ENCODE peak calls at places on chromosome 4, in four cellular contexts. One of them, this sample, is unnamed.

GRCh38 chr4:39808231-39808749 is 110.4 kb downstream of the UBE2K start:
- DNase-seq in esophagus squamous epithelium: no peak
- DNase-seq in left ventricle myocardium inferior: no peak
- DNase-seq in thoracic aorta: no peak
- DNase-seq in this sample: peak; percentile 40

GRCh38 chr4:138162259-138162658 is 79.9 kb downstream of the SLC7A11 start:
- DNase-seq in left ventricle myocardium inferior: no peak
- DNase-seq in thoracic aorta: no peak
- DNase-seq in esophagus squamous epithelium: no peak
- DNase-seq in this sample: no peak

GRCh38 chr4:32337403-32337802 is 1617.2 kb downstream of the PCDH7 start:
- DNase-seq in thoracic aorta: no peak
- DNase-seq in esophagus squamous epithelium: no peak
- DNase-seq in left ventricle myocardium inferior: no peak
- DNase-seq in this sample: no peak

GRCh38 chr4:27005512-27006246 is 145.0 kb downstream of the STIM2 start:
- DNase-seq in left ventricle myocardium inferior: no peak
- DNase-seq in esophagus squamous epithelium: no peak
- DNase-seq in thoracic aorta: no peak
- DNase-seq in this sample: no peak

GRCh38 chr4:101200561-101200960 is 146.8 kb downstream of the PPP3CA start:
- DNase-seq in esophagus squamous epithelium: no peak
- DNase-seq in left ventricle myocardium inferior: no peak
- DNase-seq in thoracic aorta: no peak
- DNase-seq in this sample: no peak

GRCh38 chr4:38896940-38897339 is 29.3 kb downstream of the FAM114A1 start:
- DNase-seq in esophagus squamous epithelium: no peak
- DNase-seq in thoracic aorta: no peak
- DNase-seq in left ventricle myocardium inferior: no peak
- DNase-seq in this sample: no peak

GRCh38 chr4:126888968-126889367 is 743.8 kb upstream of the INTU start:
- DNase-seq in left ventricle myocardium inferior: no peak
- DNase-seq in thoracic aorta: no peak
- DNase-seq in esophagus squamous epithelium: no peak
- DNase-seq in this sample: no peak

GRCh38 chr4:142698541-142698940 is 147.6 kb downstream of the INPP4B start:
- DNase-seq in esophagus squamous epithelium: no peak
- DNase-seq in left ventricle myocardium inferior: no peak
- DNase-seq in thoracic aorta: no peak
- DNase-seq in this sample: no peak

GRCh38 chr4:9703391-9703790 is 78.0 kb upstream of the DRD5 start:
- DNase-seq in thoracic aorta: no peak
- DNase-seq in left ventricle myocardium inferior: peak; percentile 39
- DNase-seq in esophagus squamous epithelium: no peak
- DNase-seq in this sample: peak; percentile 52

GRCh38 chr4:153084939-153085630 is 119.2 kb upstream of the TRIM2 start:
- DNase-seq in left ventricle myocardium inferior: peak; percentile 69
- DNase-seq in esophagus squamous epithelium: no peak
- DNase-seq in thoracic aorta: no peak
- DNase-seq in this sample: peak; percentile 95

GRCh38 chr4:125132281-125132680 is 182.5 kb upstream of the FAT4 start:
- DNase-seq in esophagus squamous epithelium: no peak
- DNase-seq in left ventricle myocardium inferior: no peak
- DNase-seq in thoracic aorta: no peak
- DNase-seq in this sample: no peak

GRCh38 chr4:101104264-101105052 is 242.9 kb downstream of the PPP3CA start:
- DNase-seq in left ventricle myocardium inferior: no peak
- DNase-seq in thoracic aorta: no peak
- DNase-seq in esophagus squamous epithelium: no peak
- DNase-seq in this sample: no peak

GRCh38 chr4:45741897-45742296 is 382.0 kb downstream of the GABRG1 start:
- DNase-seq in thoracic aorta: no peak
- DNase-seq in esophagus squamous epithelium: no peak
- DNase-seq in left ventricle myocardium inferior: no peak
- DNase-seq in this sample: no peak

DNA sequence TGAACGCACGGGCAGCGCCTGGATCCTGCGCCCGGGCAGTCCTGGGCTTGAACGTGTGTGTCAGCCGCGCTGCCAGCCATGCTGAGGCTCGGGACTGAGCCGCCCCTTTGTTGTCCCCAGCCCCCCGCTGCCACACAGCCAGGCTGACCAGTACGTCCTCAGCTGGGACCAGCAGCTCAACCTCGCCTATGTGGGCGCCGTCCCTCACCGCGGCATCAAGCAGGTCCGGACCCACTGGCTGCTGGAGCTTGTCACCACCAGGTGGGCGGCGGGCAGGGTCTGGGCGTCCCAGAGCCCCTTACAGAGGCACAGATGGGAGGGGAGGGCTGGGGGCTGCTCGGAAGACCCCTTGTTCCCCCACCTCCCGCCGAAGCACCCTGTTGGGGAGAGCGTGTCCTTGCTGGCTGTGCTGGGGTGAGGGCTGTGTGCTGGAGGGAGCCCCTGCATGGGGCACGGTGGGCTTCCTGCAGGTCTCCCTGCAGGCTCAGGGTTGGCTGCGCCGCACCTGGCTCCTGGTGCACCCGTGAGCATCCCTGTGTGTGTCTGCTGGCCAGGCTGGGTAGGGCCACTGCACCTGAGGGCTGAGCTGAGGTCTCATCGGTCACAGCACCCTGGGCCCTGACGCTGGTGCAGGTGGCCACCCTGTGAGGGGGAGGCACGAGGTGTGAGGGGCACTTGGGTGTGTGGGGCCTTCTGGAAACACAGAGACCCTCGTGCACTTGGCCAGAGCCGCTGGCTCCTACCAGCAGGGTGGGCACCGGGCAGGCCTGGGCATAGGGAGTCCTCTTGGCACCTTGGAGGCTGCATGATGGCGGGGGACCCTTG is 1.1 kb downstream of the IDUA start:
- DNase-seq in left ventricle myocardium inferior: no peak
- DNase-seq in esophagus squamous epithelium: no peak
- DNase-seq in thoracic aorta: no peak
- DNase-seq in this sample: no peak
- H3K4me3 ChIP-seq in left ventricle myocardium inferior: peak overlapping the region; percentile 81
- H3K4me3 ChIP-seq in esophagus squamous epithelium: peak overlapping the region; percentile 63
- H3K4me3 ChIP-seq in thoracic aorta: peak overlapping the region; percentile 74
- H3K4me3 ChIP-seq in this sample: no peak overlapping the region

GRCh38 chr4:86910369-86910768 is 18.1 kb upstream of the C4orf36 start:
- DNase-seq in esophagus squamous epithelium: no peak
- DNase-seq in left ventricle myocardium inferior: no peak
- DNase-seq in thoracic aorta: no peak
- DNase-seq in this sample: no peak
- TF ChIP-seq CTCF in esophagus squamous epithelium: no peak
- TF ChIP-seq CTCF in left ventricle myocardium inferior: no peak
- TF ChIP-seq CTCF in thoracic aorta: no peak
- TF ChIP-seq CTCF in this sample: no peak

GRCh38 chr4:3760346-3760745 is 5.8 kb upstream of the ADRA2C start:
- DNase-seq in thoracic aorta: no peak
- DNase-seq in left ventricle myocardium inferior: no peak
- DNase-seq in esophagus squamous epithelium: no peak
- DNase-seq in this sample: no peak
- H3K4me3 ChIP-seq in thoracic aorta: no peak overlapping the region
- H3K4me3 ChIP-seq in left ventricle myocardium inferior: no peak overlapping the region
- H3K4me3 ChIP-seq in esophagus squamous epithelium: no peak overlapping the region
- H3K4me3 ChIP-seq in this sample: no peak overlapping the region

GRCh38 chr4:122647656-122648055 is 26.8 kb upstream of the IL21 start:
- DNase-seq in left ventricle myocardium inferior: no peak
- DNase-seq in esophagus squamous epithelium: no peak
- DNase-seq in thoracic aorta: no peak
- DNase-seq in this sample: no peak

GRCh38 chr4:122650148-122650547 is 29.3 kb upstream of the IL21 start:
- DNase-seq in thoracic aorta: no peak
- DNase-seq in esophagus squamous epithelium: no peak
- DNase-seq in left ventricle myocardium inferior: no peak
- DNase-seq in this sample: no peak

GRCh38 chr4:122658377-122658776 is 37.5 kb upstream of the IL21 start:
- DNase-seq in thoracic aorta: no peak
- DNase-seq in esophagus squamous epithelium: no peak
- DNase-seq in left ventricle myocardium inferior: no peak
- DNase-seq in this sample: no peak

GRCh38 chr4:122652379-122652778 is 31.5 kb upstream of the IL21 start:
- DNase-seq in thoracic aorta: no peak
- DNase-seq in esophagus squamous epithelium: no peak
- DNase-seq in left ventricle myocardium inferior: no peak
- DNase-seq in this sample: no peak
- TF ChIP-seq CTCF in thoracic aorta: no peak
- TF ChIP-seq CTCF in esophagus squamous epithelium: peak; percentile 42
- TF ChIP-seq CTCF in left ventricle myocardium inferior: peak; percentile 46
- TF ChIP-seq CTCF in this sample: no peak

DNA sequence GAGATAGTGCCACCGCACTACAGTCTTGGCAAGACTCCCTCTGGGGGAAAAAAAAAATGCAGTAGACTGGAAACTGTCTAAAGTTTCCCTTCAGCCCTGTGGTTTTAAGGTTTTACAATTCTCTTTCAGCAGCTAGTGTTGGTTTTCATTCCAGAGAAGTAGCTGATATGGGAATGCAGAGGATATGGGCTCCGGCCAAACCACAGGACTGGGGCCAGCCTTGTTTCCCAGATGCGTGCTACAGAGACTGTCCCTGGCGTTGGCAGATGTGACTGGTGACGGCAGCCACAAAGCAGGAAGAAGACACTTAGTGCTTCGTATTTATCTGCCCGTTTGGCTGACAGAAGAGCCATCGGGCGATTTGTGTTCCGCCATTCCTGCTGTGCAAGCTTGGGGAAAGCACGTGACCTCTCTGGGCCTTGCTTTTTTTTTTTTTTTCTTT is 43.2 kb downstream of the ZBTB49 start:
- DNase-seq in left ventricle myocardium inferior: peak; percentile 55
- DNase-seq in thoracic aorta: no peak
- DNase-seq in esophagus squamous epithelium: no peak
- DNase-seq in this sample: no peak
- H3K4me3 ChIP-seq in left ventricle myocardium inferior: no peak overlapping the region
- H3K4me3 ChIP-seq in thoracic aorta: no peak overlapping the region
- H3K4me3 ChIP-seq in esophagus squamous epithelium: no peak overlapping the region
- H3K4me3 ChIP-seq in this sample: no peak overlapping the region

GRCh38 chr4:84166486-84166885 is 332.6 kb downstream of the NKX6-1 start:
- DNase-seq in thoracic aorta: no peak
- DNase-seq in esophagus squamous epithelium: no peak
- DNase-seq in left ventricle myocardium inferior: no peak
- DNase-seq in this sample: no peak

GRCh38 chr4:84171871-84172270 is 327.2 kb downstream of the NKX6-1 start:
- DNase-seq in thoracic aorta: no peak
- DNase-seq in left ventricle myocardium inferior: no peak
- DNase-seq in esophagus squamous epithelium: no peak
- DNase-seq in this sample: no peak

GRCh38 chr4:84167089-84167488 is 332.0 kb downstream of the NKX6-1 start:
- DNase-seq in left ventricle myocardium inferior: no peak
- DNase-seq in thoracic aorta: no peak
- DNase-seq in esophagus squamous epithelium: no peak
- DNase-seq in this sample: no peak

DNA sequence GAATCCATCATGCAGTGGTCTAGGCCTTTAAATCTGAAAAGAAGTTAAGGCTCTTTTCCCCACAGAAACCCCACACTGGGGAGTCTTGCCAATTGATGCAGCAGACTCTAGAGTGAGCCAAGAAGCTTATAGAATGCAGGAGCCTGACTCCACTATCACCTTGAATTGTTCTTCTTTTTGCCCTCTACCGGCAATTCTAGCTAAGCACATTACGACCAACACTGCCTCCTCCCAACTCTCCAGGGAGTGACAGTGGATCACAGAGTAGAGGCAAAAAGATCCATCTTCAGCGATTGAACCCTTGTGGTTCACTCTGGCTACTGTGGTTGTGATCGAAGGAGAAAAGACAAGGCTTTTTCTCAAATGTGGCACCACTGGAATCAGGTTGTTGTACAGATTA is 331.5 kb downstream of the NKX6-1 start:
- DNase-seq in left ventricle myocardium inferior: no peak
- DNase-seq in esophagus squamous epithelium: no peak
- DNase-seq in thoracic aorta: no peak
- DNase-seq in this sample: no peak
- TF ChIP-seq CTCF in left ventricle myocardium inferior: no peak
- TF ChIP-seq CTCF in esophagus squamous epithelium: no peak
- TF ChIP-seq CTCF in thoracic aorta: no peak
- TF ChIP-seq CTCF in this sample: no peak

GRCh38 chr4:76011700-76012387 is 4.5 kb upstream of the CXCL9 start:
- DNase-seq in esophagus squamous epithelium: no peak
- DNase-seq in thoracic aorta: no peak
- DNase-seq in left ventricle myocardium inferior: no peak
- DNase-seq in this sample: no peak
- H3K4me3 ChIP-seq in esophagus squamous epithelium: peak overlapping the region; percentile 20
- H3K4me3 ChIP-seq in thoracic aorta: peak overlapping the region; percentile 28
- H3K4me3 ChIP-seq in left ventricle myocardium inferior: peak overlapping the region; percentile 36
- H3K4me3 ChIP-seq in this sample: no peak overlapping the region

GRCh38 chr4:108173599-108174057 is 4.9 kb upstream of the LEF1 start:
- DNase-seq in thoracic aorta: no peak
- DNase-seq in left ventricle myocardium inferior: no peak
- DNase-seq in esophagus squamous epithelium: no peak
- DNase-seq in this sample: no peak

GRCh38 chr4:108172231-108172779 is 3.6 kb upstream of the LEF1 start:
- DNase-seq in esophagus squamous epithelium: no peak
- DNase-seq in left ventricle myocardium inferior: no peak
- DNase-seq in thoracic aorta: no peak
- DNase-seq in this sample: no peak

GRCh38 chr4:108171541-108172230 is 3.0 kb upstream of the LEF1 start:
- DNase-seq in thoracic aorta: no peak
- DNase-seq in esophagus squamous epithelium: no peak
- DNase-seq in left ventricle myocardium inferior: no peak
- DNase-seq in this sample: no peak

GRCh38 chr4:108170729-108171540 is 2.2 kb upstream of the LEF1 start:
- DNase-seq in esophagus squamous epithelium: no peak
- DNase-seq in left ventricle myocardium inferior: no peak
- DNase-seq in thoracic aorta: no peak
- DNase-seq in this sample: no peak

GRCh38 chr4:108172780-108173598 is 4.3 kb upstream of the LEF1 start:
- DNase-seq in thoracic aorta: no peak
- DNase-seq in esophagus squamous epithelium: no peak
- DNase-seq in left ventricle myocardium inferior: no peak
- DNase-seq in this sample: no peak
- TF ChIP-seq CTCF in thoracic aorta: no peak
- TF ChIP-seq CTCF in esophagus squamous epithelium: no peak
- TF ChIP-seq CTCF in left ventricle myocardium inferior: no peak
- TF ChIP-seq CTCF in this sample: no peak

GRCh38 chr4:2042947-2043395 is 16.2 kb upstream of the NAT8L start:
- DNase-seq in thoracic aorta: no peak
- DNase-seq in left ventricle myocardium inferior: no peak
- DNase-seq in esophagus squamous epithelium: no peak
- DNase-seq in this sample: peak; percentile 39
- H3K4me3 ChIP-seq in thoracic aorta: no peak overlapping the region
- H3K4me3 ChIP-seq in left ventricle myocardium inferior: peak overlapping the region; percentile 79
- H3K4me3 ChIP-seq in esophagus squamous epithelium: no peak overlapping the region
- H3K4me3 ChIP-seq in this sample: no peak overlapping the region

DNA sequence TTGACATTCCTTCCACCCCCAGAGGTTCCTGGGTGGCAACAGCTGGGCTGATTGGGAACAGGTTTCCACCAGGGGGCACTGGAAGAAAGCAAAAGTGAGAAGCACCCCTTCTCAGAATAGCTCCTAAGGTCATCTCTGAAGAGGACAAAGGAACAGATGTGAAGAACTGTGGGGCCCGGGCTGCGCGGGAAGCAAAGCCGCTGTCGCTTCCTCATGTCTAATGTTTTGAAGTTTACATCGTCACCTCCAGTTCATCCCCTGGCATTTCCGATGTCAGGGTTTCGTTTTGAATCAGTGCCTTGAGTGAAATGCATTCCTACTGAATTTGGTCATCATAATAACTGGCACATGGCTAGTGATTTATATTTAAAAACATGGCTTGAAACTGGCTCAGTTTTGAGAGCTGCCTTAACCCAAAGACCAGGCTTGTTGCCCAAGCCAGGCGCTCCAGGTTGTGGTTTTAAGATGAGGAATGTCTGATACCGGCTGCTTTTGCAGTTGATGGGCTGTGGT is 6.1 kb downstream of the TXK start:
- DNase-seq in esophagus squamous epithelium: peak; percentile 11
- DNase-seq in left ventricle myocardium inferior: peak; percentile 28
- DNase-seq in thoracic aorta: peak; percentile 5
- DNase-seq in this sample: peak; percentile 86
- TF ChIP-seq CTCF in esophagus squamous epithelium: peak; percentile 61
- TF ChIP-seq CTCF in left ventricle myocardium inferior: peak; percentile 67
- TF ChIP-seq CTCF in thoracic aorta: peak; percentile 49
- TF ChIP-seq CTCF in this sample: no peak

This sample was measured in lower leg skin.